ENCODE peak calls at places on chromosome 17, in five cellular contexts. F, J, L, X and W are unnamed samples.

GRCh38 chr17:12974319-12974661 is 43.5 kb downstream of the ELAC2 start:
- DNase-seq in L (no peak), X (no peak), F (peak; percentile 10), J (peak; percentile 22), W (no peak)

GRCh38 chr17:48498168-48498840 is 32.5 kb downstream of the HOXB1 start:
- DNase-seq in J (no peak), F (no peak), L (peak; percentile 68), X (no peak), W (no peak)

GRCh38 chr17:59785091-59785799 is 77.8 kb downstream of the VMP1 start:
- DNase-seq in F (peak; percentile 33), L (no peak), X (peak; percentile 71), J (peak; percentile 56), W (no peak)

GRCh38 chr17:40319651-40320550 is 10.9 kb downstream of the RARA start:
- DNase-seq in X (no peak), L (peak; percentile 81), J (peak; percentile 38), F (no peak), W (peak; percentile 90)

GRCh38 chr17:7215652-7216139 is 3.9 kb downstream of the DLG4 start:
- DNase-seq in L (no peak), J (no peak), X (no peak), F (no peak), W (no peak)

GRCh38 chr17:15257316-15257925 is 7.7 kb downstream of the PMP22 start:
- DNase-seq in J (peak; percentile 88), F (peak; percentile 88), L (peak; percentile 93), X (peak; percentile 82), W (no peak)

GRCh38 chr17:17493249-17493985 is 2.8 kb downstream of the RASD1 start:
- DNase-seq in X (no peak), F (no peak), J (no peak), L (peak; percentile 79), W (no peak)

GRCh38 chr17:19978803-19979202 is 1.2 kb upstream of the AKAP10 start:
- DNase-seq in L (no peak), X (no peak), J (no peak), F (no peak), W (no peak)

GRCh38 chr17:4161179-4161559 is 18.2 kb downstream of the CYB5D2 start:
- DNase-seq in F (peak; percentile 72), X (peak; percentile 90), L (peak; percentile 92), J (peak; percentile 72), W (no peak)

GRCh38 chr17:69335018-69335417 is 8.1 kb upstream of the ABCA5 start:
- DNase-seq in X (peak; percentile 68), L (peak; percentile 73), F (peak; percentile 51), J (peak; percentile 59), W (no peak)

GRCh38 chr17:59565959-59566324 is 532 bp downstream of the DHX40 start:
- DNase-seq in X (peak; percentile 86), L (peak; percentile 90), J (peak; percentile 77), F (peak; percentile 78), W (no peak)

GRCh38 chr17:7023576-7024401 is 939 bp downstream of the BCL6B start:
- DNase-seq in F (peak; percentile 77), X (peak; percentile 97), L (peak; percentile 98), J (peak; percentile 72), W (no peak)

GRCh38 chr17:51275381-51275780 is 15.0 kb downstream of the UTP18 start:
- DNase-seq in L (peak; percentile 74), J (peak; percentile 89), X (no peak), F (peak; percentile 82), W (no peak)

GRCh38 chr17:5416886-5417285 is 2.6 kb downstream of the NUP88 start:
- DNase-seq in J (no peak), X (no peak), F (no peak), L (no peak), W (no peak)

GRCh38 chr17:64679710-64680216 is 17.7 kb upstream of the SMURF2 start:
- DNase-seq in F (peak; percentile 97), J (peak; percentile 98), L (peak; percentile 92), X (peak; percentile 95), W (no peak)

GRCh38 chr17:18246880-18247612 is 11.5 kb downstream of the FLII start:
- DNase-seq in J (no peak), F (peak; percentile 47), X (peak; percentile 73), L (peak; percentile 92), W (no peak)

GRCh38 chr17:57422574-57423164 is 166.3 kb downstream of the MSI2 start:
- DNase-seq in F (peak; percentile 54), J (peak; percentile 60), X (peak; percentile 31), L (no peak), W (no peak)

GRCh38 chr17:82281502-82282238 is 8.2 kb upstream of the CSNK1D start:
- DNase-seq in J (no peak), L (peak; percentile 80), X (peak; percentile 54), F (no peak), W (no peak)

GRCh38 chr17:7656958-7657715 is 6.4 kb downstream of the ATP1B2 start:
- DNase-seq in L (no peak), X (peak; percentile 36), J (no peak), F (peak; percentile 11), W (no peak)

GRCh38 chr17:61555127-61555531 is 35.9 kb downstream of the NACA2 start:
- DNase-seq in L (peak; percentile 68), X (no peak), J (no peak), F (no peak), W (no peak)

GRCh38 chr17:27351741-27352140 is 57.8 kb downstream of the WSB1 start:
- DNase-seq in L (no peak), F (peak; percentile 57), J (peak; percentile 64), X (no peak), W (no peak)

GRCh38 chr17:64424318-64424717 is 24.6 kb upstream of the MILR1 start:
- DNase-seq in J (no peak), X (no peak), F (no peak), L (no peak), W (no peak)

GRCh38 chr17:68660302-68660701 is 59.1 kb upstream of the FAM20A start:
- DNase-seq in F (no peak), L (no peak), J (no peak), X (no peak), W (no peak)

GRCh38 chr17:33262724-33263123 is 30.4 kb downstream of the ASIC2 start:
- DNase-seq in X (peak; percentile 17), J (no peak), L (no peak), F (no peak), W (no peak)

GRCh38 chr17:82444284-82444893 is 6.2 kb downstream of the CYBC1 start:
- DNase-seq in L (peak; percentile 66), F (no peak), J (no peak), X (no peak), W (no peak)

GRCh38 chr17:11981862-11982261 is 15.4 kb downstream of the ZNF18 start:
- DNase-seq in F (no peak), L (no peak), X (no peak), J (no peak), W (no peak)

GRCh38 chr17:59275618-59276017 is 55.3 kb downstream of the GDPD1 start:
- DNase-seq in L (no peak), X (no peak), J (no peak), F (no peak), W (no peak)

GRCh38 chr17:78934681-78935418 is 9.7 kb upstream of the TIMP2 start:
- DNase-seq in X (no peak), L (no peak), F (peak; percentile 56), J (peak; percentile 29), W (no peak)

GRCh38 chr17:20184191-20184590 is 175.0 kb downstream of the SPECC1 start:
- DNase-seq in J (no peak), F (no peak), L (no peak), X (peak; percentile 29), W (no peak)

GRCh38 chr17:50063516-50064252 is 7.8 kb downstream of the ITGA3 start:
- DNase-seq in F (no peak), J (peak; percentile 56), L (peak; percentile 92), X (peak; percentile 61), W (peak; percentile 64)

GRCh38 chr17:2107506-2107905 is 52.6 kb downstream of the HIC1 start:
- DNase-seq in X (no peak), J (no peak), F (no peak), L (no peak), W (no peak)

GRCh38 chr17:75271955-75272847 is 1.2 kb upstream of the MIF4GD start:
- DNase-seq in X (peak; percentile 33), F (no peak), J (peak; percentile 76), L (peak; percentile 98), W (no peak)

GRCh38 chr17:75270218-75270965 is 639 bp downstream of the MIF4GD start:
- DNase-seq in X (peak; percentile 87), J (peak; percentile 80), L (peak; percentile 98), F (peak; percentile 70), W (no peak)

GRCh38 chr17:75272848-75273184 is 1.8 kb upstream of the MIF4GD start:
- DNase-seq in L (no peak), F (peak; percentile 72), X (no peak), J (no peak), W (no peak)

GRCh38 chr17:75270966-75271232 is at the start of gene MIF4GD:
- DNase-seq in F (no peak), L (no peak), X (no peak), J (no peak), W (no peak)

GRCh38 chr17:75271233-75271954 is 363 bp upstream of the MIF4GD start:
- DNase-seq in L (peak; percentile 100), X (peak; percentile 80), J (peak; percentile 55), F (peak; percentile 43), W (no peak)
- TF ChIP-seq CTCF in L (peak; percentile 40), X (peak; percentile 92), J (peak; percentile 19), F (peak; percentile 47), W (peak; percentile 82)

GRCh38 chr17:76265624-76266243 is 586 bp downstream of the UBALD2 start:
- DNase-seq in F (peak; percentile 52), X (peak; percentile 53), L (peak; percentile 94), J (peak; percentile 55), W (no peak)
- TF ChIP-seq CTCF in F (no peak), X (no peak), L (no peak), J (no peak), W (no peak)

DNA sequence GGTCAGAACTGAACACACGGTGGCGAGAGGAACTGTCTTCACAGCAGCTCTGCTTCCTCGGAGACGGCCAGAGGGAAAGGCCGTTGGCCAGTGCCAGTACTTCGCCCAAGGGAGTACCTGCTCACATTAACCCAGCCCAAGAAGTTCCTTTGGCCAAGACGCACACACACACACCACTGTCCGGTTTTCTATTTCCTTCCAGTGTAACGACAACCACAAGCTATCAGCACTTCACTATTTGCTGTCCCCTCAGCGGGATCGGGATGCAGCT is 735 bp upstream of the GGNBP2 start:
- DNase-seq in L (peak; percentile 82), X (peak; percentile 72), F (peak; percentile 60), J (peak; percentile 64), W (no peak)
- TF ChIP-seq CTCF in L (peak; percentile 19), X (peak; percentile 10), F (peak; percentile 20), J (peak; percentile 41), W (peak; percentile 48)

DNA sequence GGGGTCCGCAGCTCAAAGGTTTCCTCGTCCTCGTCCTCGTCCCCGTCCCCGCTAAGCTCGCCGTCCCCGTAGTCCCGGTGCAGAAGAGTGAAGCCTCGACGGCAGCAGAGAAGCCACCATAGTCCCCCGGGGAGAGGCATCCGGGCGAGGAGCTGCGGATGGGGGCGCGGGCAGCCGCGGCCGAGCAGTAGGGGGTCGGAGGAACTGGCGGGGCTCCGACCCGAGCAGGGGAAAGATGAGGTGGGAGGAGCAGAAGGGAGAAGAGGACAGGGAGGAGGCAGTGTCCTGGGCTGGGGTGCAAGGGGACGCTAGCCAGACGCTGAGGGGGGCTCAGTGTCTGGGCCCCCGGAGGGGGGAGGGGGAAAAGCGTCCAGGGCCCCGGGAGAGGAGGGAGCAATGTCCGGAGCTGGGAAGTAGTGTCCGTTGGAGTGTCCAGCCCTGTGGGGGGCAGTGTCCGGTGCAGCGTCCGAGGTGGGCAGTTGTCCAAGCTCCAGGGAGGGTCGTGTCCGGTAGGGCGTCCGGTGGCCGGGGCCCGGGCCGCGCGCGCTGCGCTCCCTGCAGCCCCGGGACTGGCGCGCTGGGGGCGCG is at the start of gene PLEKHH3:
- DNase-seq in J (no peak), X (no peak), F (no peak), L (no peak), W (no peak)
- TF ChIP-seq CTCF in J (peak; percentile 25), X (no peak), F (peak; percentile 27), L (peak; percentile 10), W (peak; percentile 70)